ENCODE peak calls at places on chromosome 1, in eight cellular contexts. B is GM19239; U is occipital lobe; T is HS-5; C is AML-193; L is lower lobe of right lung; F is stimulated activated CD8-positive, alpha-beta memory T cell treated with anti-CD3 and anti-CD28 coated beads, Interleukin-4, amount 100 ng/mL, for 24 hours; K is psoas muscle. J is an unnamed sample.

GRCh38 chr1:198155253-198155652 is 1.5 kb upstream of the NEK7 start:
- DNase-seq in B (no peak), U (no peak), T (peak; percentile 58), C (no peak), L (no peak), F (no peak), K (no peak), J (no peak)

GRCh38 chr1:11804666-11805453 is 904 bp downstream of the MTHFR start:
- DNase-seq in B (no peak), U (no peak), T (no peak), C (peak; percentile 20), L (peak; percentile 69), F (no peak), K (no peak), J (peak; percentile 51)

GRCh38 chr1:114755006-114755936 is 2.5 kb downstream of the CSDE1 start:
- DNase-seq in B (no peak), U (no peak), T (no peak), C (peak; percentile 68), L (no peak), F (no peak), K (no peak), J (no peak)

GRCh38 chr1:11151134-11151533 is 38.0 kb upstream of the ANGPTL7 start:
- DNase-seq in B (no peak), U (no peak), T (no peak), C (peak; percentile 7), L (no peak), F (no peak), K (no peak), J (no peak)

GRCh38 chr1:23644555-23644866 is 47.1 kb upstream of the RPL11 start:
- DNase-seq in B (no peak), U (no peak), T (no peak), C (no peak), L (no peak), F (no peak), K (no peak), J (no peak)

GRCh38 chr1:232059726-232060360 is 433.3 kb downstream of the DISC1 start:
- DNase-seq in B (no peak), U (no peak), T (no peak), C (no peak), L (no peak), F (no peak), K (no peak), J (no peak)

GRCh38 chr1:7334475-7335035 is 436.5 kb upstream of the VAMP3 start:
- DNase-seq in B (no peak), U (no peak), T (no peak), C (no peak), L (no peak), F (no peak), K (no peak), J (no peak)

GRCh38 chr1:21670956-21671902 is 2.1 kb upstream of the RAP1GAP start:
- DNase-seq in B (no peak), U (no peak), T (no peak), C (no peak), L (no peak), F (no peak), K (no peak), J (no peak)

J was measured in tibial artery.